ENCODE peak calls at places on chromosomes 4 and X, in nine cellular contexts. E, I, L, B, F, R, H, U and D are unnamed samples.

GRCh38 chrX:19514791-19515614 is at the start of gene MAP3K15:
- DNase-seq in H (peak; percentile 52), U (no peak), F (peak; percentile 10), R (no peak), I (peak; percentile 50), B (peak; percentile 61), E (peak; percentile 10), L (no peak), D (no peak)

GRCh38 chrX:112834976-112835375 is 5.7 kb downstream of the AMOT start:
- DNase-seq in R (no peak), H (no peak), L (no peak), E (no peak), U (no peak), F (no peak), B (no peak), I (no peak), D (no peak)

GRCh38 chr4:14726441-14727405 is 275.6 kb upstream of the CPEB2 start:
- DNase-seq in F (peak; percentile 11), L (no peak), R (no peak), H (no peak), U (peak; percentile 2), B (peak; percentile 1), I (no peak), E (no peak), D (no peak)

GRCh38 chr4:75710246-75710645 is 14.1 kb upstream of the USO1 start:
- DNase-seq in F (no peak), E (no peak), B (no peak), H (no peak), R (no peak), L (no peak), U (no peak), I (no peak), D (no peak)

GRCh38 chr4:38122060-38122459 is 161.9 kb downstream of the PTTG2 start:
- DNase-seq in L (no peak), B (no peak), R (no peak), H (no peak), U (no peak), F (no peak), E (no peak), I (no peak), D (no peak)

GRCh38 chr4:181592221-181592745 is 650.9 kb upstream of the TENM3 start:
- DNase-seq in E (no peak), F (peak; percentile 34), L (no peak), I (no peak), B (no peak), R (no peak), U (no peak), H (no peak), D (no peak)

GRCh38 chr4:41028392-41029076 is 185.8 kb downstream of the APBB2 start:
- DNase-seq in H (no peak), B (no peak), R (no peak), I (no peak), U (no peak), F (peak; percentile 53), E (no peak), L (no peak), D (no peak)

GRCh38 chr4:77600521-77601451 is 4.8 kb upstream of the CXCL13 start:
- DNase-seq in F (peak; percentile 40), U (peak; percentile 38), I (peak; percentile 43), L (no peak), E (no peak), B (no peak), H (peak; percentile 45), R (no peak), D (no peak)

GRCh38 chr4:110344165-110344564 is 131.8 kb upstream of the ENPEP start:
- DNase-seq in L (no peak), I (peak; percentile 25), E (no peak), B (no peak), R (no peak), H (peak; percentile 13), U (no peak), F (peak; percentile 20), D (no peak)

GRCh38 chr4:38313999-38314561 is 349.9 kb upstream of the KLF3 start:
- DNase-seq in U (no peak), F (peak; percentile 62), L (no peak), R (no peak), E (no peak), H (no peak), B (peak; percentile 48), I (no peak), D (no peak)

GRCh38 chr4:152243890-152244595 is 291.8 kb downstream of the FBXW7 start:
- DNase-seq in B (no peak), E (no peak), R (no peak), F (peak; percentile 55), U (no peak), L (no peak), I (no peak), H (no peak), D (no peak)

GRCh38 chr4:54781771-54782170 is 124.0 kb downstream of the KIT start:
- DNase-seq in E (no peak), I (no peak), B (no peak), H (no peak), U (no peak), L (no peak), R (no peak), F (peak; percentile 90), D (no peak)

GRCh38 chr4:42641696-42642095 is 15.2 kb downstream of the ATP8A1 start:
- DNase-seq in H (no peak), B (no peak), R (no peak), L (no peak), I (no peak), E (no peak), U (no peak), F (no peak), D (no peak)

GRCh38 chrX:99384594-99385374 is 1025.3 kb downstream of the PCDH19 start:
- DNase-seq in I (no peak), B (no peak), U (no peak), H (no peak), F (no peak), L (no peak), E (no peak), R (no peak), D (no peak)

GRCh38 chr4:113300384-113301011 is 251.0 kb downstream of the ANK2 start:
- DNase-seq in R (no peak), U (no peak), L (no peak), I (peak; percentile 68), F (peak; percentile 13), E (no peak), H (no peak), B (no peak), D (no peak)

GRCh38 chrX:150935466-150935865 is 37.0 kb upstream of the CD99L2 start:
- DNase-seq in B (peak; percentile 45), H (no peak), R (no peak), E (no peak), U (no peak), L (no peak), F (peak; percentile 78), I (peak; percentile 34), D (no peak)

GRCh38 chr4:19721587-19721986 is 530.1 kb upstream of the SLIT2 start:
- DNase-seq in U (no peak), I (no peak), R (no peak), F (no peak), B (no peak), E (no peak), H (no peak), L (no peak), D (no peak)

GRCh38 chrX:38409289-38409688 is 56.9 kb downstream of the OTC start:
- DNase-seq in E (no peak), I (no peak), B (no peak), U (no peak), H (no peak), R (no peak), L (no peak), F (no peak), D (no peak)

GRCh38 chr4:180827610-180828009 is 1415.6 kb upstream of the TENM3 start:
- DNase-seq in B (no peak), H (no peak), I (no peak), R (no peak), E (no peak), L (no peak), U (no peak), F (no peak), D (no peak)

GRCh38 chr4:8618421-8618820 is 25.9 kb downstream of the CPZ start:
- DNase-seq in E (no peak), I (no peak), B (no peak), F (no peak), H (no peak), L (no peak), R (no peak), U (no peak), D (no peak)

GRCh38 chr4:37628977-37629609 is 57.1 kb downstream of the RELL1 start:
- DNase-seq in H (no peak), F (peak; percentile 82), I (peak; percentile 56), U (no peak), L (no peak), E (no peak), R (no peak), B (peak; percentile 59), D (no peak)

GRCh38 chrX:38750551-38750950 is 50.7 kb upstream of the MID1IP1 start:
- DNase-seq in H (no peak), F (no peak), E (no peak), B (no peak), L (no peak), R (no peak), U (no peak), I (no peak), D (no peak)

GRCh38 chrX:17596051-17596450 is 141.2 kb upstream of the SCML1 start:
- DNase-seq in U (no peak), H (no peak), R (no peak), E (no peak), I (peak; percentile 54), L (no peak), B (no peak), F (peak; percentile 41), D (no peak)

GRCh38 chr4:151325320-151326246 is at the start of gene SH3D19:
- DNase-seq in R (no peak), F (peak; percentile 73), E (no peak), B (peak; percentile 79), L (no peak), H (peak; percentile 27), U (peak; percentile 38), I (peak; percentile 74), D (no peak)